ENCODE peak calls at places on chromosomes 11 and 22, in eight cellular contexts. One of them, this sample, is unnamed.

GRCh38 chr11:106389096-106389495 is 311.6 kb downstream of the AASDHPPT start:
- DNase-seq in activated naive CD4-positive, alpha-beta T cell: no peak
- DNase-seq in T1000: no peak
- DNase-seq in iris pigment epithelial cell: peak; percentile 85
- DNase-seq in thyroid gland: no peak
- DNase-seq in RPMI8226: no peak
- DNase-seq in iPS-NIHi11: no peak
- DNase-seq in DMS79: no peak
- DNase-seq in this sample: peak; percentile 94

GRCh38 chr22:36900225-36900624 is 13.2 kb upstream of the CSF2RB start:
- DNase-seq in activated naive CD4-positive, alpha-beta T cell: no peak
- DNase-seq in thyroid gland: no peak
- DNase-seq in RPMI8226: no peak
- DNase-seq in DMS79: no peak
- DNase-seq in iPS-NIHi11: no peak
- DNase-seq in T1000: no peak
- DNase-seq in iris pigment epithelial cell: no peak
- DNase-seq in this sample: no peak

GRCh38 chr11:118437736-118438125 is 1.4 kb downstream of the KMT2A start:
- DNase-seq in DMS79: no peak
- DNase-seq in T1000: no peak
- DNase-seq in RPMI8226: peak; percentile 9
- DNase-seq in iris pigment epithelial cell: peak; percentile 31
- DNase-seq in iPS-NIHi11: no peak
- DNase-seq in thyroid gland: peak; percentile 15
- DNase-seq in activated naive CD4-positive, alpha-beta T cell: no peak
- DNase-seq in this sample: no peak

GRCh38 chr11:111148116-111148515 is 97.4 kb upstream of the POU2AF2 start:
- DNase-seq in iPS-NIHi11: no peak
- DNase-seq in activated naive CD4-positive, alpha-beta T cell: no peak
- DNase-seq in T1000: no peak
- DNase-seq in thyroid gland: no peak
- DNase-seq in iris pigment epithelial cell: peak; percentile 88
- DNase-seq in RPMI8226: no peak
- DNase-seq in DMS79: no peak
- DNase-seq in this sample: no peak

GRCh38 chr11:118842369-118842768 is 41.3 kb upstream of the CXCR5 start:
- DNase-seq in RPMI8226: no peak
- DNase-seq in iPS-NIHi11: no peak
- DNase-seq in DMS79: no peak
- DNase-seq in thyroid gland: no peak
- DNase-seq in activated naive CD4-positive, alpha-beta T cell: no peak
- DNase-seq in T1000: no peak
- DNase-seq in iris pigment epithelial cell: peak; percentile 56
- DNase-seq in this sample: no peak

GRCh38 chr11:110793556-110793955 is 81.3 kb upstream of the ARHGAP20 start:
- DNase-seq in activated naive CD4-positive, alpha-beta T cell: no peak
- DNase-seq in iris pigment epithelial cell: no peak
- DNase-seq in T1000: no peak
- DNase-seq in DMS79: no peak
- DNase-seq in iPS-NIHi11: no peak
- DNase-seq in thyroid gland: no peak
- DNase-seq in RPMI8226: no peak
- DNase-seq in this sample: no peak

GRCh38 chr11:130473056-130473794 is 24.8 kb downstream of the ADAMTS15 start:
- DNase-seq in iris pigment epithelial cell: no peak
- DNase-seq in iPS-NIHi11: no peak
- DNase-seq in DMS79: no peak
- DNase-seq in RPMI8226: no peak
- DNase-seq in thyroid gland: no peak
- DNase-seq in T1000: no peak
- DNase-seq in activated naive CD4-positive, alpha-beta T cell: no peak
- DNase-seq in this sample: no peak

GRCh38 chr11:118230088-118230487 is 5.3 kb upstream of the JAML start:
- DNase-seq in iris pigment epithelial cell: no peak
- DNase-seq in T1000: no peak
- DNase-seq in RPMI8226: no peak
- DNase-seq in activated naive CD4-positive, alpha-beta T cell: no peak
- DNase-seq in thyroid gland: no peak
- DNase-seq in DMS79: no peak
- DNase-seq in iPS-NIHi11: no peak
- DNase-seq in this sample: no peak

GRCh38 chr11:75534291-75535038 is 8.7 kb upstream of the GDPD5 start:
- DNase-seq in thyroid gland: no peak
- DNase-seq in iris pigment epithelial cell: no peak
- DNase-seq in T1000: no peak
- DNase-seq in iPS-NIHi11: no peak
- DNase-seq in DMS79: no peak
- DNase-seq in RPMI8226: peak; percentile 71
- DNase-seq in activated naive CD4-positive, alpha-beta T cell: no peak
- DNase-seq in this sample: peak; percentile 50

GRCh38 chr22:44926491-44927415 is 83.1 kb downstream of the PHF21B start:
- DNase-seq in iris pigment epithelial cell: no peak
- DNase-seq in iPS-NIHi11: no peak
- DNase-seq in DMS79: no peak
- DNase-seq in T1000: no peak
- DNase-seq in activated naive CD4-positive, alpha-beta T cell: no peak
- DNase-seq in RPMI8226: no peak
- DNase-seq in thyroid gland: no peak
- DNase-seq in this sample: no peak

GRCh38 chr11:71442880-71443279 is 5.3 kb downstream of the DHCR7 start:
- DNase-seq in DMS79: no peak
- DNase-seq in activated naive CD4-positive, alpha-beta T cell: no peak
- DNase-seq in thyroid gland: no peak
- DNase-seq in iPS-NIHi11: no peak
- DNase-seq in RPMI8226: no peak
- DNase-seq in iris pigment epithelial cell: no peak
- DNase-seq in T1000: no peak
- DNase-seq in this sample: no peak

GRCh38 chr22:49310354-49310753 is 517.3 kb downstream of the BRD1 start:
- DNase-seq in iris pigment epithelial cell: no peak
- DNase-seq in iPS-NIHi11: no peak
- DNase-seq in DMS79: no peak
- DNase-seq in activated naive CD4-positive, alpha-beta T cell: no peak
- DNase-seq in thyroid gland: no peak
- DNase-seq in T1000: no peak
- DNase-seq in RPMI8226: no peak
- DNase-seq in this sample: no peak